ENCODE peak calls at places on chromosomes 12 and 14, in six cellular contexts. I is GM12878, O is H1, E is GM12891, T is HepG2, D is K562. G is an unnamed sample.

GRCh38 chr14:77044776-77045569 is 16.5 kb upstream of the IRF2BPL start:
- DNase-seq in O (no peak), T (peak; percentile 74), I (no peak), D (no peak), E (no peak), G (no peak)

GRCh38 chr12:111441107-111441928 is 35.6 kb downstream of the SH2B3 start:
- DNase-seq in O (no peak), E (no peak), D (no peak), T (no peak), I (no peak), G (no peak)

GRCh38 chr12:71782007-71782406 is 27.3 kb downstream of the RAB21 start:
- DNase-seq in T (no peak), O (no peak), D (no peak), E (no peak), I (no peak), G (no peak)

GRCh38 chr14:32183151-32184048 is 18.4 kb upstream of the RNU6-7 start:
- DNase-seq in T (no peak), D (peak; percentile 7), E (no peak), O (no peak), I (no peak), G (no peak)

GRCh38 chr14:87794566-87794965 is 198.4 kb downstream of the GALC start:
- DNase-seq in T (no peak), I (no peak), D (no peak), O (no peak), E (no peak), G (no peak)

GRCh38 chr12:96883571-96883970 is 23.5 kb upstream of the NEDD1 start:
- DNase-seq in I (no peak), O (no peak), D (no peak), E (no peak), T (no peak), G (no peak)

GRCh38 chr12:41497362-41497761 is 309.2 kb downstream of the PDZRN4 start:
- DNase-seq in D (no peak), I (no peak), O (no peak), E (no peak), T (no peak), G (no peak)

GRCh38 chr14:101454229-101454628 is 107.1 kb upstream of the DIO3 start:
- DNase-seq in E (no peak), I (no peak), O (no peak), D (no peak), T (no peak), G (no peak)

GRCh38 chr12:113070117-113070906 is 13.8 kb downstream of the DTX1 start:
- DNase-seq in O (no peak), D (no peak), T (no peak), I (no peak), E (peak; percentile 59), G (peak; percentile 70)

GRCh38 chr14:23861666-23862065 is 91.9 kb upstream of the DHRS4 start:
- DNase-seq in O (no peak), I (no peak), D (no peak), E (no peak), T (peak; percentile 46), G (no peak)

GRCh38 chr14:100398044-100398443 is 74.9 kb downstream of the SLC25A47 start:
- DNase-seq in T (peak; percentile 54), E (no peak), D (no peak), I (no peak), O (no peak), G (no peak)

GRCh38 chr14:42192659-42193425 is 586.2 kb downstream of the LRFN5 start:
- DNase-seq in O (no peak), I (no peak), E (no peak), D (no peak), T (no peak), G (no peak)

GRCh38 chr12:4145990-4146859 is 127.3 kb upstream of the CCND2 start:
- DNase-seq in O (no peak), T (no peak), E (no peak), D (no peak), I (peak; percentile 87), G (no peak)

GRCh38 chr12:64631197-64631596 is 20.9 kb downstream of the RASSF3 start:
- DNase-seq in O (no peak), T (no peak), E (no peak), I (no peak), D (no peak), G (no peak)

GRCh38 chr12:28631831-28632230 is 441.6 kb downstream of the CCDC91 start:
- DNase-seq in T (no peak), O (no peak), E (no peak), I (no peak), D (no peak), G (no peak)

GRCh38 chr12:117140397-117141096 is 41.3 kb upstream of the TESC start:
- DNase-seq in D (no peak), T (no peak), E (no peak), I (no peak), O (no peak), G (no peak)

GRCh38 chr12:130097798-130098255 is 64.4 kb upstream of the FZD10 start:
- DNase-seq in D (no peak), E (no peak), I (no peak), O (no peak), T (no peak), G (no peak)

GRCh38 chr12:13164859-13165577 is 31.5 kb upstream of the EMP1 start:
- DNase-seq in T (no peak), E (no peak), D (no peak), I (no peak), O (no peak), G (no peak)

GRCh38 chr12:109782322-109782695 is 50.9 kb downstream of the TRPV4 start:
- DNase-seq in D (no peak), E (no peak), T (no peak), I (no peak), O (no peak), G (no peak)

GRCh38 chr12:131380220-131380957 is 330.5 kb upstream of the SFSWAP start:
- DNase-seq in T (no peak), D (no peak), E (no peak), O (no peak), I (no peak), G (no peak)

GRCh38 chr12:111759991-111760390 is 6.7 kb upstream of the ALDH2 start:
- DNase-seq in I (no peak), T (no peak), O (no peak), D (no peak), E (no peak), G (no peak)

GRCh38 chr12:69480698-69481097 is 10.5 kb downstream of the FRS2 start:
- DNase-seq in T (no peak), I (no peak), E (no peak), D (no peak), O (no peak), G (no peak)

GRCh38 chr14:33647385-33647786 is 303.5 kb downstream of the EGLN3 start:
- DNase-seq in D (no peak), E (no peak), T (no peak), I (no peak), O (peak; percentile 15), G (no peak)

DNA sequence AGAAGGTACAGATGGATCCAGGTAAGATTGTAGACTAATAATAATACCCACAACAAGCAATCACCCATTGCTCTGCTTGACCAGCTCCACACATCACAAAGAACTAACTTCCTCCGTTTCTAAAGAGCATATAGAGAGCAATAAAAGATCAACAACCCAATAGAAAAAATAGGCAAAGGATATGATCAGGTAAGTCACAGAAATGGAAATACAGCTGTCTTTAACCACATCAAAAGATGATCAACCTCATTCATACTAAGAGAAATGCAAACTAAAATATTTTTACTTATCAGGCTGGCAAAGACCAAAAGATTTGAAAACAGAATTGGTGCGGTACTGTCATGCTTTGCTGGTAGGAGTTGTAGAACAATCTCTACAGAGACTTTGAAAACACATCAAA is 8.9 kb downstream of the C2CD5 start:
- DNase-seq in O (no peak), I (no peak), E (no peak), T (no peak), D (no peak), G (no peak)
- TF ChIP-seq POLR2AphosphoS5 in O (no peak), I (no peak), E (no peak), T (no peak), D (no peak), G (no peak)

GRCh38 chr12:38507839-38508238 is 191.3 kb downstream of the ALG10B start:
- DNase-seq in I (no peak), E (no peak), D (no peak), O (no peak), T (no peak), G (no peak)
- TF ChIP-seq TAF1 in I (no peak), E (no peak), D (no peak), O (no peak), T (no peak), G (no peak)

GRCh38 chr12:95107362-95107761 is 33.9 kb upstream of the NR2C1 start:
- DNase-seq in O (no peak), E (no peak), D (no peak), I (no peak), T (no peak), G (no peak)

GRCh38 chr12:95099270-95099790 is 25.9 kb upstream of the NR2C1 start:
- DNase-seq in T (no peak), O (no peak), I (no peak), D (no peak), E (no peak), G (no peak)

GRCh38 chr12:95100264-95101190 is 27.1 kb upstream of the NR2C1 start:
- DNase-seq in E (no peak), D (peak; percentile 44), T (no peak), O (no peak), I (no peak), G (no peak)

GRCh38 chr12:95104919-95105452 is 31.6 kb upstream of the NR2C1 start:
- DNase-seq in D (no peak), E (no peak), O (no peak), T (no peak), I (no peak), G (no peak)

DNA sequence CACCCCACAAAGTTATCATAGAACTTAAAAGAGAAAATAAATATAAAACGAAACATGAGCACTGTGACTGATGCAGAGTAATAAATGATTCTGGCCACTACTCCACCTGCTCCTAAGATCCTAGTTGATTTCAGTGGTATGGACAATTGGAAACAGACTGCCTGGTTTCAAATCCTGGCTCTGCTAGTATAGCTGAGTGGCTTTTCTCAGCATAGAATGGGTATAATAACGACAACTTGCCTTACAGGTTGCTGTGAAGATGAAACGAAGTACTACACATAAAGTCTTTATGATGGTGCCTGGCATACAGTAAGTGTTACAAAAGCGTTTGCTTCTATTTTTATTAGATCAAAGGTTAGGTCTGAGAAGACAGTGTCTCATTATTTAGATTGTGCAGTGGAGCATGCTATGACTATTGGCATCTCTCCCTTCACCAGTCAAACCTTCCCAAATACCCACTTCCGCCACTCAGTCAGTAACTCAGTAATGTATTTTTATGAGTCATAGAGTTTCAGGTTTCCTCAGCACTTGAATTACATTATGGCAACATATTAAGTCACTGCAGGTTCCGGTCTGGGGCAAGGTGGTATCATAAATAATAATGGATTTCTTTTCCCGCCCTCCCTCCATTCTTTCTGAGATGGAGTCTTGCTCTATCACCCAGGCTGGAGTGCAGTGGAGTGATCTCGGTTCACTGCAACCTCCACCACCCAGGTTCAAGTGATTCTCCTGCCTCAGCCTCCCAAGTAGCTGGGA is 29.7 kb upstream of the NR2C1 start:
- DNase-seq in O (no peak), D (no peak), E (peak; percentile 38), T (peak; percentile 18), I (peak; percentile 90), G (peak; percentile 33)
- TF ChIP-seq POLR2A in O (no peak), D (no peak), E (no peak), T (no peak), I (no peak), G (no peak)

DNA sequence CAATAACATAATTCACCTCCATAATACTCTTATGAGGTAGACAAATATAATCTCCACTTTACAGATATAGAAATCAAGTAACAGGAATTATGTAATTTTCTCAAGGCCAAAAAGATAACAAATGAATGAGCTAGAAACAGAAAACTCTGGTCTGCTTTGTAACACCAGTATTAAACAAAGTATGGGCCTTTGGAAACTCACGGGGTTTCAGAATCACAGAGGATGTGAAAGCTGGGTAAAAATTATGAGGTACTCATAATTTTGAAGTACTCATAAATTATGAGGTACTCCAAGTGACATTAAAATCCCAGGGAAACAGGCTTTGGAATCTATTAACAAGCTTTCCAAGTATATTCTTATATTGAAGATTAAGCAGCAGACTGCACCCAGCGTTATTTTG is 140.2 kb downstream of the MED13L start:
- DNase-seq in E (no peak), D (no peak), T (no peak), I (no peak), O (no peak), G (no peak)
- TF ChIP-seq POLR2AphosphoS5 in E (no peak), D (no peak), T (no peak), I (no peak), O (no peak), G (no peak)